ENCODE peak calls at places on chromosomes 4 and X, in eight cellular contexts. M is tibial nerve, O is lower lobe of right lung, N is aorta, V is left ventricle myocardium inferior, Z is A673, P is SJSA1, F is upper lobe of right lung. W is an unnamed sample. For H3K27me3 and H3K4me1, the result is how much of the 10 kb centered on the place peaks cover.

GRCh38 chr4:188455353-188455752 is 316.1 kb downstream of the TRIML1 start:
- DNase-seq in M (no peak), N (no peak), F (no peak), P (no peak), Z (peak), O (no peak), V (no peak), W (no peak)

GRCh38 chr4:41069268-41069667 is 145.1 kb downstream of the APBB2 start:
- DNase-seq in P (no peak), F (no peak), Z (no peak), O (no peak), M (no peak), N (no peak), V (no peak), W (no peak)

GRCh38 chrX:70970482-70970999 is 39.6 kb upstream of the SLC7A3 start:
- DNase-seq in P (peak), O (no peak), N (no peak), Z (peak), M (no peak), V (no peak), F (no peak), W (no peak)

GRCh38 chrX:109997786-109998452 is 5.0 kb upstream of the TMEM164 start:
- DNase-seq in N (no peak), Z (no peak), M (no peak), F (no peak), V (no peak), O (no peak), P (no peak), W (no peak)

GRCh38 chrX:1170243-1170642 is 42.2 kb downstream of the CRLF2 start:
- DNase-seq in V (no peak), M (no peak), N (no peak), Z (peak), F (no peak), O (no peak), P (no peak), W (no peak)

GRCh38 chrX:154748712-154749339 is 2.1 kb downstream of the GAB3 start:
- DNase-seq in F (no peak), N (no peak), O (no peak), M (peak), V (no peak), P (peak), Z (peak), W (peak)

GRCh38 chr4:70994069-70994366 is 569 bp downstream of the DCK start:
- DNase-seq in M (no peak), N (peak), F (no peak), Z (no peak), V (no peak), O (no peak), P (no peak), W (no peak)

GRCh38 chr4:56681158-56681848 is at the start of gene HOPX:
- DNase-seq in N (no peak), F (peak), O (peak), Z (no peak), M (no peak), V (peak), P (no peak), W (no peak)

GRCh38 chr4:1332686-1333085 is 14.3 kb upstream of the UVSSA start:
- DNase-seq in M (no peak), V (no peak), P (no peak), F (no peak), Z (no peak), O (peak), N (no peak), W (no peak)

GRCh38 chrX:28668303-28668702 is 81.1 kb downstream of the IL1RAPL1 start:
- DNase-seq in Z (no peak), M (no peak), N (no peak), V (no peak), O (no peak), F (no peak), P (no peak), W (no peak)

GRCh38 chr4:55397521-55398321 is 2.0 kb downstream of the TMEM165 start:
- DNase-seq in P (peak), M (no peak), F (no peak), Z (no peak), V (no peak), O (no peak), N (no peak), W (no peak)

GRCh38 chr4:87853108-87853507 is 20.3 kb downstream of the MEPE start:
- DNase-seq in V (no peak), O (no peak), Z (peak), F (no peak), N (no peak), P (peak), M (peak), W (no peak)

GRCh38 chr4:119665718-119666117 is 37.1 kb upstream of the PDE5A start:
- DNase-seq in F (no peak), Z (no peak), O (no peak), V (no peak), P (no peak), N (no peak), M (no peak), W (no peak)

GRCh38 chr4:119661231-119661630 is 32.6 kb upstream of the PDE5A start:
- DNase-seq in P (no peak), N (no peak), M (no peak), Z (no peak), O (no peak), F (no peak), V (no peak), W (no peak)

GRCh38 chr4:119666653-119667091 is 38.1 kb upstream of the PDE5A start:
- DNase-seq in V (no peak), M (no peak), Z (no peak), N (no peak), O (no peak), P (no peak), F (no peak), W (no peak)

GRCh38 chr4:119664168-119664907 is 35.7 kb upstream of the PDE5A start:
- DNase-seq in F (no peak), O (no peak), N (no peak), P (peak), M (no peak), Z (no peak), V (no peak), W (no peak)

GRCh38 chr4:119663160-119663788 is 34.7 kb upstream of the PDE5A start:
- DNase-seq in N (no peak), O (no peak), P (peak), V (no peak), F (no peak), M (no peak), Z (no peak), W (no peak)
- H3K4me3 ChIP-seq in N (peak), O (peak), P (no peak), V (no peak), F (peak), M (peak), Z (no peak), W (no peak)

GRCh38 chrX:114906978-114907510 is 110.4 kb downstream of the IL13RA2 start:
- DNase-seq in M (no peak), P (no peak), Z (no peak), V (no peak), F (no peak), O (no peak), N (no peak), W (no peak)
- H3K27me3 ChIP-seq in M (under half), P (under half), Z (under half), V (under half), F (under half), O (under half), N (under half), W (under half)

GRCh38 chrX:48919360-48919821 is 567 bp upstream of the PIM2 start:
- DNase-seq in Z (no peak), P (no peak), O (no peak), V (no peak), F (no peak), N (no peak), M (no peak), W (no peak)
- H3K4me1 ChIP-seq in Z (under half), P (under half), O (under half), V (under half), F (under half), N (under half), M (under half), W (under half)

GRCh38 chr4:185017964-185018772 is at the start of gene HELT:
- DNase-seq in M (no peak), N (no peak), V (no peak), P (no peak), F (no peak), Z (no peak), O (no peak), W (no peak)

GRCh38 chr4:185018834-185019450 is 652 bp downstream of the HELT start:
- DNase-seq in V (no peak), P (no peak), N (no peak), O (peak), M (no peak), F (peak), Z (no peak), W (no peak)

GRCh38 chr4:185020863-185021761 is 2.8 kb downstream of the HELT start:
- DNase-seq in O (no peak), Z (no peak), M (no peak), V (no peak), F (no peak), N (no peak), P (no peak), W (no peak)

GRCh38 chr4:185019451-185020292 is 1.4 kb downstream of the HELT start:
- DNase-seq in P (no peak), V (no peak), Z (no peak), M (no peak), N (no peak), F (no peak), O (no peak), W (no peak)

DNA sequence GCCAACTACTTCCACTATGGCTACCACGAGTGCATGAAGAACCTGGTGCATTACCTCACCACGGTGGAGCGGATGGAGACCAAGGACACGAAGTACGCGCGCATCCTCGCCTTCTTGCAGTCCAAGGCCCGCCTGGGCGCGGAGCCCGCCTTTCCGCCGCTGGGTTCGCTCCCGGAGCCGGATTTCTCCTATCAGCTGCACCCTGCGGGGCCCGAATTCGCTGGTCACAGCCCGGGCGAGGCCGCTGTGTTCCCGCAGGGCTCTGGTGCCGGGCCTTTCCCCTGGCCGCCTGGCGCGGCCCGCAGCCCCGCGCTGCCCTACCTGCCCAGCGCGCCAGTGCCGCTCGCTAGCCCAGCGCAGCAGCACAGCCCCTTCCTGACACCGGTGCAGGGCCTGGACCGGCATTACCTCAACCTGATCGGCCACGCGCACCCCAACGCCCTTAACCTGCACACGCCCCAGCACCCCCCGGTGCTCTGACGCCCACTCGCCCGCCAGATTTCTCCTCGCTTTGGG is 2.1 kb downstream of the HELT start:
- DNase-seq in F (no peak), M (no peak), N (no peak), Z (no peak), V (no peak), P (no peak), O (peak), W (no peak)
- H3K4me3 ChIP-seq in F (no peak), M (no peak), N (no peak), Z (no peak), V (peak), P (no peak), O (peak), W (no peak)

GRCh38 chrX:53253293-53254020 is 27.9 kb downstream of the IQSEC2 start:
- DNase-seq in F (no peak), O (no peak), M (no peak), P (no peak), N (no peak), V (no peak), Z (no peak), W (no peak)
- H3K27me3 ChIP-seq in F (under half), O (under half), M (under half), P (under half), N (under half), V (under half), Z (under half), W (under half)

GRCh38 chr4:2797545-2798305 is 4.8 kb downstream of the SH3BP2 start:
- DNase-seq in F (peak), V (no peak), Z (no peak), O (peak), N (no peak), M (no peak), P (no peak), W (peak)
- H3K4me1 ChIP-seq in F (half or more), V (half or more), Z (under half), O (half or more), N (under half), M (half or more), P (under half), W (half or more)

GRCh38 chrX:40172169-40172979 is 74.6 kb upstream of the BCOR start:
- DNase-seq in V (peak), M (peak), N (peak), F (peak), P (peak), Z (peak), O (peak), W (no peak)
- H3K4me3 ChIP-seq in V (peak), M (peak), N (no peak), F (peak), P (peak), Z (peak), O (peak), W (no peak)

GRCh38 chr4:105146286-105147219 is at the start of gene TET2:
- DNase-seq in V (peak), N (peak), O (peak), M (peak), F (peak), P (peak), Z (peak), W (peak)

GRCh38 chr4:105145059-105145912 is 1.4 kb upstream of the TET2 start:
- DNase-seq in F (no peak), O (no peak), P (no peak), M (no peak), N (no peak), Z (peak), V (no peak), W (no peak)

GRCh38 chr4:105147226-105148151 is 813 bp downstream of the TET2 start:
- DNase-seq in Z (peak), F (no peak), M (peak), O (peak), V (no peak), P (peak), N (no peak), W (peak)

GRCh38 chr4:105149771-105150170 is 3.1 kb downstream of the TET2 start:
- DNase-seq in F (no peak), Z (no peak), O (no peak), V (no peak), P (no peak), N (no peak), M (no peak), W (no peak)

DNA sequence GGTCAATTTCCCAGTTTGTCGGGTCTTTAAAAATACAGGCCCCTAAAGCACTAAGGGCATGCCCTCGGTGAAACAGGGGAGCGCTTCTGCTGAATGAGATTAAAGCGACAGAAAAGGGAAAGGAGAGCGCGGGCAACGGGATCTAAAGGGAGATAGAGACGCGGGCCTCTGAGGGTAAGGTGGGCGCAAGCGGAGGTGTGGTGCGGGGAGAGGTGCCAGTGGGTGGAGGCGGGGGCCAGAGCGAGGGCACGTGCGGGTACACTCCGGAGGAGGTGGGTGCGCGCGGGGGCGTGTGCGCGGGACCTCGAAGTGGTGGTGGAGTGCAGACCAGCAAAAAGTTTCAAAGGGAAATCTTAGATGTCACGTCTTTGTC is 777 bp upstream of the TET2 start:
- DNase-seq in N (peak), V (peak), P (no peak), F (peak), Z (no peak), O (peak), M (no peak), W (no peak)
- H3K27me3 ChIP-seq in N (under half), V (under half), P (under half), F (under half), Z (under half), O (under half), M (under half), W (under half)

GRCh38 chrX:24150051-24150790 is 692 bp downstream of the ZFX start:
- DNase-seq in F (peak), V (peak), M (peak), Z (peak), N (peak), O (peak), P (peak), W (peak)

GRCh38 chrX:24153796-24154189 is 4.3 kb downstream of the ZFX start:
- DNase-seq in P (no peak), M (no peak), O (no peak), V (no peak), N (no peak), F (no peak), Z (no peak), W (peak)

GRCh38 chrX:24153175-24153795 is 3.8 kb downstream of the ZFX start:
- DNase-seq in V (no peak), N (no peak), P (no peak), Z (peak), O (no peak), M (no peak), F (no peak), W (peak)

GRCh38 chrX:24149346-24150050 is at the start of gene ZFX:
- DNase-seq in M (no peak), F (peak), Z (peak), O (peak), N (peak), V (peak), P (peak), W (peak)

GRCh38 chrX:24151513-24151912 is 2.0 kb downstream of the ZFX start:
- DNase-seq in F (no peak), N (no peak), V (no peak), P (no peak), O (no peak), Z (no peak), M (no peak), W (no peak)
- H3K4me1 ChIP-seq in F (half or more), N (under half), V (half or more), P (under half), O (half or more), Z (under half), M (half or more), W (under half)

GRCh38 chr4:113294910-113295309 is 245.5 kb downstream of the ANK2 start:
- DNase-seq in N (no peak), O (no peak), P (no peak), V (no peak), Z (no peak), M (no peak), F (no peak), W (no peak)

GRCh38 chr4:113292371-113293042 is 243.1 kb downstream of the ANK2 start:
- DNase-seq in Z (no peak), M (no peak), F (no peak), V (peak), P (peak), N (peak), O (no peak), W (no peak)

GRCh38 chr4:113290666-113291065 is 241.2 kb downstream of the ANK2 start:
- DNase-seq in N (no peak), P (no peak), O (no peak), F (no peak), Z (no peak), V (no peak), M (no peak), W (no peak)

GRCh38 chr4:113293043-113293560 is 243.6 kb downstream of the ANK2 start:
- DNase-seq in O (no peak), Z (no peak), N (peak), M (no peak), V (no peak), P (no peak), F (no peak), W (no peak)

GRCh38 chr4:113293673-113294072 is 244.2 kb downstream of the ANK2 start:
- DNase-seq in N (no peak), M (no peak), V (no peak), Z (no peak), F (no peak), P (no peak), O (no peak), W (no peak)
- H3K4me3 ChIP-seq in N (peak), M (peak), V (peak), Z (no peak), F (peak), P (no peak), O (peak), W (no peak)

W was measured in BE2C.